ENCODE peak calls at places on chromosomes 16 and 17, in eight cellular contexts. E, H, G, Q, N, F, R and L are unnamed samples.

GRCh38 chr16:28897826-28898225 is 19.5 kb downstream of the ATP2A1 start:
- DNase-seq in F (no peak), N (no peak), Q (no peak), H (no peak), E (no peak), R (peak), G (no peak), L (no peak)

GRCh38 chr16:10729104-10729503 is 14.5 kb upstream of the NUBP1 start:
- DNase-seq in F (no peak), Q (no peak), G (no peak), R (no peak), E (no peak), H (no peak), N (no peak), L (no peak)

GRCh38 chr16:71467810-71468209 is 5.8 kb upstream of the ZNF23 start:
- DNase-seq in N (no peak), Q (peak), H (peak), F (no peak), R (peak), G (no peak), E (peak), L (peak)

GRCh38 chr17:4679652-4680051 is 24.3 kb downstream of the PELP1 start:
- DNase-seq in F (peak), H (no peak), R (peak), N (no peak), Q (no peak), G (no peak), E (no peak), L (no peak)

GRCh38 chr16:17416461-17417221 is 54.1 kb downstream of the XYLT1 start:
- DNase-seq in N (peak), Q (no peak), R (no peak), G (no peak), F (no peak), H (no peak), E (peak), L (peak)

GRCh38 chr17:79411419-79411818 is 199.4 kb downstream of the RBFOX3 start:
- DNase-seq in Q (no peak), G (no peak), E (no peak), F (no peak), R (no peak), N (no peak), H (no peak), L (no peak)

GRCh38 chr17:40122944-40123810 is 1.4 kb downstream of the MSL1 start:
- DNase-seq in R (no peak), N (peak), E (peak), F (no peak), Q (peak), G (peak), H (peak), L (peak)

GRCh38 chr16:11896776-11897175 is 19.0 kb downstream of the GSPT1 start:
- DNase-seq in G (no peak), H (no peak), N (no peak), R (peak), Q (no peak), E (no peak), F (peak), L (no peak)

GRCh38 chr17:40070644-40070894 is 7.8 kb downstream of the THRA start:
- DNase-seq in Q (no peak), G (no peak), F (no peak), H (no peak), E (no peak), R (no peak), N (no peak), L (no peak)

GRCh38 chr16:16780588-16780987 is 401.6 kb downstream of the NPIPA7 start:
- DNase-seq in Q (no peak), G (no peak), R (no peak), E (no peak), F (no peak), N (no peak), H (peak), L (no peak)

GRCh38 chr17:61384384-61385090 is 15.1 kb upstream of the TBX2 start:
- DNase-seq in Q (no peak), H (no peak), R (no peak), G (no peak), F (no peak), N (no peak), E (no peak), L (no peak)

GRCh38 chr17:61386251-61386650 is 13.4 kb upstream of the TBX2 start:
- DNase-seq in G (no peak), F (no peak), H (no peak), R (no peak), E (no peak), N (no peak), Q (no peak), L (no peak)

GRCh38 chr17:61387011-61387410 is 12.6 kb upstream of the TBX2 start:
- DNase-seq in R (no peak), H (no peak), Q (no peak), E (no peak), N (no peak), F (no peak), G (no peak), L (no peak)

GRCh38 chr17:61385091-61385868 is 14.4 kb upstream of the TBX2 start:
- DNase-seq in H (no peak), F (no peak), G (no peak), R (no peak), E (no peak), Q (no peak), N (no peak), L (no peak)

DNA sequence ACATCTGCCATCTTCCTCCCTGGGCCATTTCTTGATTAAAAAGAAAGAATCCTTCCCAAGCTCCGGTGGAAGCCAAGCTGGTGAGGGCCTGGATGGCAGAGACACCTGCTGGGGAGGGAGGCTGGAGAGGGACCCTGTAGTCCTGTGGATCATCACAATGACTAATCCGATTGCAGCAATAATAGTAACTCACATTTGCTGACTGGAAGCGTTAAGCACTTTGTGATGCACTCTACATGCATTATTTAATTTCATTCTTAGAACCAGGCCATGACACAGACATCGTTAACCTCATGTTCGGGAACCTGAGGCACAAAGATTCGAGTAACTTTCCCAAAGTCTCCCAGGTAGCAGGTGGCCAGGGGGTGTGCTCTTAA is 13.8 kb upstream of the TBX2 start:
- DNase-seq in G (no peak), F (no peak), H (no peak), Q (no peak), E (no peak), R (no peak), N (no peak), L (no peak)
- TF ChIP-seq CTCF in G (no peak), F (no peak), H (no peak), Q (no peak), E (no peak), R (peak), N (no peak), L (no peak)

GRCh38 chr16:4116328-4117249 is at the start of gene ADCY9:
- DNase-seq in E (peak), Q (peak), H (peak), N (peak), G (peak), R (no peak), F (peak), L (peak)
- TF ChIP-seq CTCF in E (no peak), Q (no peak), H (no peak), N (no peak), G (no peak), R (no peak), F (no peak), L (no peak)

GRCh38 chr17:63526861-63527260 is 3.7 kb downstream of the KCNH6 start:
- DNase-seq in E (no peak), Q (no peak), G (no peak), F (no peak), N (no peak), R (no peak), H (no peak), L (no peak)

GRCh38 chr17:63530557-63531021 is 7.4 kb downstream of the KCNH6 start:
- DNase-seq in Q (no peak), E (no peak), F (no peak), N (no peak), H (no peak), G (no peak), R (no peak), L (no peak)

GRCh38 chr17:63531022-63531965 is 8.1 kb downstream of the KCNH6 start:
- DNase-seq in G (no peak), Q (no peak), H (no peak), R (no peak), E (no peak), F (no peak), N (no peak), L (no peak)

GRCh38 chr17:63528183-63528582 is 5.0 kb downstream of the KCNH6 start:
- DNase-seq in H (no peak), F (no peak), E (no peak), N (no peak), R (no peak), Q (no peak), G (no peak), L (no peak)

GRCh38 chr17:63529711-63530556 is 6.8 kb downstream of the KCNH6 start:
- DNase-seq in H (no peak), N (no peak), Q (no peak), G (no peak), E (no peak), R (no peak), F (no peak), L (no peak)
- TF ChIP-seq CTCF in H (no peak), N (no peak), Q (no peak), G (no peak), E (no peak), R (no peak), F (no peak), L (no peak)

DNA sequence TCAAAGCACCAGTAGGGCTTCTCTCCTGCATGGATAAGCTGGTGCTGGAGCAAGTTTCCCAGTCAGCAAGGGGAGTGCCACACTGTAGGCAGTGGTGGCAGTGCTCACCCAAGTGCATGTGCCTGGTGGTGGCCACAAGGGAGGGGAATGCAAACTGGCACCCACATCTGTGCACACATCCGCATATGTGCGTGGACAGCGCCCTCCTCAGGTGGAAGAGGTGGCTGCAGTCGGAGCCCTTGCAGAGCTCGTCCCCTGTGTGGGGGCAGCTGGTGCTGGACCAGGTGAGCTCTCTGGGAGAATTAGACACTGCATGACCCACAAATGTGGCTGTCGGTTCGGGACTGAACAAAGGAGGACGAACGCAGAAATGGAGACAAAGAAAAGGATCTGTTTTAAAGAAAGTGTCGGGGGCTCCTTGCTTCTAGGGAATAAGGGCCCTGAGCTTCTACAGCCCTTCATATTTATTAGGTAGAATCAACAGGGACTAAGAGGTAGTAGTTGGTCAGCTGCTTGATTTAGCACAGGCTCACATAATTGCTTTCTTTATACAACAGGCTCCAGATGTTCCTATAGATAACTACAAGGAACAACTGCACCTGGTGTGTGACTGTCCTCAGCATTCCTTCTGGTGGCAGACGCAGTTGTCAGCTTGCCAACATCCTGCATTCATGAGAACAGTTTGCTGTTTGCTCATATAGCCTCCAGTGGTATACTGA is 5.3 kb upstream of the ZNF689 start:
- DNase-seq in H (peak), F (no peak), R (no peak), N (peak), Q (peak), E (peak), G (no peak), L (peak)
- TF ChIP-seq CTCF in H (peak), F (peak), R (peak), N (no peak), Q (peak), E (peak), G (no peak), L (peak)

GRCh38 chr16:68356919-68357286 is 46.1 kb downstream of the PRMT7 start:
- DNase-seq in R (no peak), Q (no peak), N (no peak), F (no peak), E (no peak), G (no peak), H (no peak), L (no peak)

GRCh38 chr16:68354816-68355215 is 44.0 kb downstream of the PRMT7 start:
- DNase-seq in G (no peak), Q (no peak), H (no peak), F (no peak), E (no peak), R (no peak), N (no peak), L (no peak)

GRCh38 chr16:68357521-68357922 is 46.7 kb downstream of the PRMT7 start:
- DNase-seq in F (no peak), H (no peak), N (no peak), R (no peak), Q (no peak), E (no peak), G (no peak), L (no peak)

GRCh38 chr16:68356249-68356918 is 45.6 kb downstream of the PRMT7 start:
- DNase-seq in R (no peak), N (no peak), F (no peak), Q (no peak), G (no peak), E (peak), H (no peak), L (peak)

GRCh38 chr16:68355447-68356248 is 44.8 kb downstream of the PRMT7 start:
- DNase-seq in H (peak), Q (no peak), E (no peak), N (no peak), R (no peak), F (no peak), G (no peak), L (no peak)
- TF ChIP-seq CTCF in H (peak), Q (peak), E (peak), N (no peak), R (peak), F (peak), G (no peak), L (no peak)